ENCODE peak calls at places on chromosomes 7 and 10, in seven cellular contexts. One of them, this sample, is unnamed. For H3K4me1, the result is how much of the 10 kb centered on the place peaks cover.

GRCh38 chr7:111796671-111797070 is 234.4 kb upstream of the IMMP2L start:
- DNase-seq in IMR-90: peak
- DNase-seq in A549: peak
- DNase-seq in PC-3: no peak
- DNase-seq in spleen: no peak
- DNase-seq in left ventricle myocardium inferior: no peak
- DNase-seq in fibroblast of lung: peak
- DNase-seq in this sample: no peak

GRCh38 chr7:103630318-103630717 is 184.3 kb upstream of the SLC26A5 start:
- DNase-seq in fibroblast of lung: peak
- DNase-seq in left ventricle myocardium inferior: no peak
- DNase-seq in IMR-90: peak
- DNase-seq in A549: peak
- DNase-seq in spleen: no peak
- DNase-seq in PC-3: peak
- DNase-seq in this sample: no peak

GRCh38 chr10:33799281-33799943 is 464.9 kb upstream of the NRP1 start:
- DNase-seq in IMR-90: no peak
- DNase-seq in left ventricle myocardium inferior: no peak
- DNase-seq in spleen: no peak
- DNase-seq in fibroblast of lung: peak
- DNase-seq in PC-3: peak
- DNase-seq in A549: peak
- DNase-seq in this sample: no peak

GRCh38 chr10:103558916-103559315 is 65.4 kb downstream of the NEURL1 start:
- DNase-seq in IMR-90: no peak
- DNase-seq in fibroblast of lung: no peak
- DNase-seq in left ventricle myocardium inferior: no peak
- DNase-seq in A549: no peak
- DNase-seq in PC-3: no peak
- DNase-seq in spleen: no peak
- DNase-seq in this sample: peak

GRCh38 chr7:16998481-16999051 is 116.8 kb upstream of the AGR3 start:
- DNase-seq in fibroblast of lung: no peak
- DNase-seq in IMR-90: no peak
- DNase-seq in PC-3: no peak
- DNase-seq in spleen: no peak
- DNase-seq in left ventricle myocardium inferior: no peak
- DNase-seq in A549: no peak
- DNase-seq in this sample: no peak

GRCh38 chr10:31484407-31485135 is 165.6 kb downstream of the ZEB1 start:
- DNase-seq in left ventricle myocardium inferior: no peak
- DNase-seq in spleen: no peak
- DNase-seq in PC-3: no peak
- DNase-seq in A549: no peak
- DNase-seq in IMR-90: peak
- DNase-seq in fibroblast of lung: peak
- DNase-seq in this sample: no peak

GRCh38 chr10:36886303-36886891 is 239.0 kb upstream of the ANKRD30A start:
- DNase-seq in left ventricle myocardium inferior: no peak
- DNase-seq in A549: no peak
- DNase-seq in fibroblast of lung: no peak
- DNase-seq in IMR-90: no peak
- DNase-seq in spleen: no peak
- DNase-seq in PC-3: no peak
- DNase-seq in this sample: no peak

GRCh38 chr7:127995157-127995865 is 35.9 kb downstream of the LRRC4 start:
- DNase-seq in PC-3: no peak
- DNase-seq in left ventricle myocardium inferior: no peak
- DNase-seq in IMR-90: peak
- DNase-seq in spleen: no peak
- DNase-seq in A549: no peak
- DNase-seq in fibroblast of lung: peak
- DNase-seq in this sample: no peak

GRCh38 chr7:23938937-23939552 is 229.0 kb downstream of the STK31 start:
- DNase-seq in IMR-90: peak
- DNase-seq in spleen: no peak
- DNase-seq in fibroblast of lung: peak
- DNase-seq in PC-3: peak
- DNase-seq in A549: peak
- DNase-seq in left ventricle myocardium inferior: no peak
- DNase-seq in this sample: no peak

GRCh38 chr7:150450491-150450992 is at the start of gene GIMAP8:
- DNase-seq in IMR-90: no peak
- DNase-seq in A549: no peak
- DNase-seq in fibroblast of lung: no peak
- DNase-seq in spleen: peak
- DNase-seq in left ventricle myocardium inferior: peak
- DNase-seq in PC-3: no peak
- DNase-seq in this sample: peak

GRCh38 chr10:5078781-5079180 is 15.4 kb upstream of the AKR1C3 start:
- DNase-seq in left ventricle myocardium inferior: no peak
- DNase-seq in PC-3: peak
- DNase-seq in A549: peak
- DNase-seq in spleen: no peak
- DNase-seq in fibroblast of lung: peak
- DNase-seq in IMR-90: no peak
- DNase-seq in this sample: no peak

GRCh38 chr7:156969972-156970420 is 20.5 kb downstream of the NOM1 start:
- DNase-seq in left ventricle myocardium inferior: no peak
- DNase-seq in A549: no peak
- DNase-seq in fibroblast of lung: no peak
- DNase-seq in PC-3: peak
- DNase-seq in IMR-90: peak
- DNase-seq in spleen: no peak
- DNase-seq in this sample: no peak

GRCh38 chr10:132644544-132645530 is 107.2 kb downstream of the INPP5A start:
- DNase-seq in spleen: peak
- DNase-seq in fibroblast of lung: no peak
- DNase-seq in IMR-90: no peak
- DNase-seq in A549: no peak
- DNase-seq in left ventricle myocardium inferior: peak
- DNase-seq in PC-3: no peak
- DNase-seq in this sample: no peak

GRCh38 chr10:104582966-104583365 is 58.1 kb upstream of the SORCS3 start:
- DNase-seq in IMR-90: no peak
- DNase-seq in PC-3: no peak
- DNase-seq in spleen: no peak
- DNase-seq in left ventricle myocardium inferior: no peak
- DNase-seq in fibroblast of lung: no peak
- DNase-seq in A549: no peak
- DNase-seq in this sample: no peak

GRCh38 chr7:140967438-140967837 is 42.7 kb upstream of the BRAF start:
- DNase-seq in spleen: no peak
- DNase-seq in PC-3: no peak
- DNase-seq in left ventricle myocardium inferior: no peak
- DNase-seq in IMR-90: no peak
- DNase-seq in A549: no peak
- DNase-seq in fibroblast of lung: no peak
- DNase-seq in this sample: no peak

GRCh38 chr10:73873843-73874215 is 526 bp downstream of the CAMK2G start:
- DNase-seq in left ventricle myocardium inferior: no peak
- DNase-seq in PC-3: no peak
- DNase-seq in spleen: no peak
- DNase-seq in A549: no peak
- DNase-seq in IMR-90: no peak
- DNase-seq in fibroblast of lung: no peak
- DNase-seq in this sample: no peak

GRCh38 chr10:52965938-52966401 is 193.4 kb upstream of the MBL2 start:
- DNase-seq in fibroblast of lung: no peak
- DNase-seq in left ventricle myocardium inferior: no peak
- DNase-seq in PC-3: no peak
- DNase-seq in IMR-90: no peak
- DNase-seq in spleen: no peak
- DNase-seq in A549: no peak
- DNase-seq in this sample: no peak

GRCh38 chr10:70832852-70833542 is 17.2 kb downstream of the SGPL1 start:
- DNase-seq in PC-3: peak
- DNase-seq in IMR-90: peak
- DNase-seq in spleen: no peak
- DNase-seq in fibroblast of lung: peak
- DNase-seq in A549: no peak
- DNase-seq in left ventricle myocardium inferior: no peak
- DNase-seq in this sample: no peak

GRCh38 chr7:71019703-71020102 is 112.2 kb upstream of the GALNT17 start:
- DNase-seq in fibroblast of lung: no peak
- DNase-seq in PC-3: no peak
- DNase-seq in left ventricle myocardium inferior: peak
- DNase-seq in A549: no peak
- DNase-seq in IMR-90: no peak
- DNase-seq in spleen: no peak
- DNase-seq in this sample: peak

GRCh38 chr7:149279111-149279743 is 17.2 kb downstream of the ZNF783 start:
- DNase-seq in spleen: no peak
- DNase-seq in fibroblast of lung: no peak
- DNase-seq in left ventricle myocardium inferior: no peak
- DNase-seq in PC-3: no peak
- DNase-seq in IMR-90: no peak
- DNase-seq in A549: no peak
- DNase-seq in this sample: no peak

GRCh38 chr7:37342665-37343471 is 105.8 kb downstream of the ELMO1 start:
- DNase-seq in IMR-90: no peak
- DNase-seq in fibroblast of lung: no peak
- DNase-seq in PC-3: no peak
- DNase-seq in spleen: peak
- DNase-seq in A549: no peak
- DNase-seq in left ventricle myocardium inferior: no peak
- DNase-seq in this sample: no peak

GRCh38 chr7:98802088-98802780 is 67.6 kb downstream of the TMEM130 start:
- DNase-seq in PC-3: peak
- DNase-seq in A549: peak
- DNase-seq in IMR-90: peak
- DNase-seq in fibroblast of lung: peak
- DNase-seq in left ventricle myocardium inferior: peak
- DNase-seq in spleen: no peak
- DNase-seq in this sample: no peak

GRCh38 chr10:95831076-95831475 is 75.1 kb downstream of the ENTPD1 start:
- DNase-seq in PC-3: no peak
- DNase-seq in left ventricle myocardium inferior: no peak
- DNase-seq in fibroblast of lung: no peak
- DNase-seq in A549: no peak
- DNase-seq in spleen: no peak
- DNase-seq in IMR-90: no peak
- DNase-seq in this sample: no peak

GRCh38 chr10:133261726-133262325 is 14.8 kb downstream of the ADAM8 start:
- DNase-seq in IMR-90: peak
- DNase-seq in PC-3: peak
- DNase-seq in left ventricle myocardium inferior: peak
- DNase-seq in fibroblast of lung: peak
- DNase-seq in A549: peak
- DNase-seq in spleen: peak
- DNase-seq in this sample: peak

GRCh38 chr10:21740989-21741388 is 207.0 kb downstream of the MLLT10 start:
- DNase-seq in A549: no peak
- DNase-seq in left ventricle myocardium inferior: no peak
- DNase-seq in fibroblast of lung: no peak
- DNase-seq in IMR-90: no peak
- DNase-seq in spleen: no peak
- DNase-seq in PC-3: no peak
- DNase-seq in this sample: no peak
- H3K4me1 ChIP-seq in A549: under half
- H3K4me1 ChIP-seq in left ventricle myocardium inferior: under half
- H3K4me1 ChIP-seq in fibroblast of lung: under half
- H3K4me1 ChIP-seq in IMR-90: under half
- H3K4me1 ChIP-seq in spleen: under half
- H3K4me1 ChIP-seq in PC-3: under half
- H3K4me1 ChIP-seq in this sample: under half

GRCh38 chr10:71973777-71974488 is 9.7 kb downstream of the CHST3 start:
- DNase-seq in IMR-90: no peak
- DNase-seq in A549: no peak
- DNase-seq in fibroblast of lung: no peak
- DNase-seq in left ventricle myocardium inferior: no peak
- DNase-seq in spleen: no peak
- DNase-seq in PC-3: no peak
- DNase-seq in this sample: no peak

GRCh38 chr10:71975087-71975890 is 11.1 kb downstream of the CHST3 start:
- DNase-seq in IMR-90: no peak
- DNase-seq in spleen: peak
- DNase-seq in A549: no peak
- DNase-seq in left ventricle myocardium inferior: peak
- DNase-seq in fibroblast of lung: no peak
- DNase-seq in PC-3: peak
- DNase-seq in this sample: peak

GRCh38 chr10:71972746-71973695 is 8.8 kb downstream of the CHST3 start:
- DNase-seq in left ventricle myocardium inferior: no peak
- DNase-seq in IMR-90: no peak
- DNase-seq in A549: no peak
- DNase-seq in spleen: peak
- DNase-seq in fibroblast of lung: no peak
- DNase-seq in PC-3: no peak
- DNase-seq in this sample: no peak

GRCh38 chr10:71975891-71976725 is 11.9 kb downstream of the CHST3 start:
- DNase-seq in PC-3: peak
- DNase-seq in spleen: peak
- DNase-seq in A549: peak
- DNase-seq in fibroblast of lung: peak
- DNase-seq in left ventricle myocardium inferior: no peak
- DNase-seq in IMR-90: peak
- DNase-seq in this sample: no peak

DNA sequence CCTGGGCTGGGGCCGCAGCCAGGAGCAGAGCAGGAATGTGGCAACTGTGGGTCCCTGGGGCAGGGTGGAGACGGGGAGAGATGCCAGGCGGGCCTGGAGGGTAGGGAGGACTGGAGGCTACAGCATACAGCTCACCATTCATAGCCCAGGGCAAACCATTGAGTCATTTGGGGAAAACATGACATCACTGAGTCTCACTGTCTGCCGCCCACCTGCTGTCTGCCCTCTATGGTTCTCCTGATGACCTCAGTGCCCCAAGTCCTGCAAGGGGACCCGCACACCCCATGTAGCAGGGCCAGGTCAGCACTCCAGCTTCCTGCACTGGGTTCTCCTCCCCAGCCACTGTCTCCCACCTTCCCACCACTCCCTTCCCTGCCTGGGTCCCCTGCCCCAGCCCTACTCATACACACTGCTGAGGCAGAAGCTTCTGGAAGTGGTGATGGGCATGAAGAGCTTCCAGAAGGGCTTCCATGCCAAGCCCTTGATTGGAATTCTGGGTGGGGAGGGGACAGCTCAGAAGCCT is 10.4 kb downstream of the CHST3 start:
- DNase-seq in spleen: peak
- DNase-seq in PC-3: peak
- DNase-seq in left ventricle myocardium inferior: no peak
- DNase-seq in A549: peak
- DNase-seq in IMR-90: peak
- DNase-seq in fibroblast of lung: peak
- DNase-seq in this sample: no peak
- TF ChIP-seq CTCF in spleen: no peak
- TF ChIP-seq CTCF in PC-3: no peak
- TF ChIP-seq CTCF in left ventricle myocardium inferior: no peak
- TF ChIP-seq CTCF in A549: no peak
- TF ChIP-seq CTCF in IMR-90: no peak
- TF ChIP-seq CTCF in fibroblast of lung: no peak
- TF ChIP-seq CTCF in this sample: no peak

GRCh38 chr10:43322769-43323168 is 48.7 kb upstream of the FXYD4 start:
- DNase-seq in fibroblast of lung: peak
- DNase-seq in PC-3: peak
- DNase-seq in A549: peak
- DNase-seq in left ventricle myocardium inferior: peak
- DNase-seq in IMR-90: peak
- DNase-seq in spleen: peak
- DNase-seq in this sample: peak
- H3K4me3 ChIP-seq in fibroblast of lung: no peak
- H3K4me3 ChIP-seq in PC-3: no peak
- H3K4me3 ChIP-seq in A549: peak
- H3K4me3 ChIP-seq in left ventricle myocardium inferior: peak
- H3K4me3 ChIP-seq in IMR-90: peak
- H3K4me3 ChIP-seq in spleen: peak
- H3K4me3 ChIP-seq in this sample: no peak

GRCh38 chr7:30465342-30466170 is 13.0 kb downstream of the NOD1 start:
- DNase-seq in A549: no peak
- DNase-seq in fibroblast of lung: no peak
- DNase-seq in IMR-90: peak
- DNase-seq in left ventricle myocardium inferior: no peak
- DNase-seq in spleen: no peak
- DNase-seq in PC-3: no peak
- DNase-seq in this sample: no peak
- H3K4me1 ChIP-seq in A549: half or more
- H3K4me1 ChIP-seq in fibroblast of lung: under half
- H3K4me1 ChIP-seq in IMR-90: under half
- H3K4me1 ChIP-seq in left ventricle myocardium inferior: half or more
- H3K4me1 ChIP-seq in spleen: under half
- H3K4me1 ChIP-seq in PC-3: under half
- H3K4me1 ChIP-seq in this sample: under half

This sample was measured in mucosa of descending colon.